ENCODE peak calls at places on chromosomes 7 and 10, in four cellular contexts. F is SK-N-SH, D is PC-3, P is GM23338. G is an unnamed sample.

GRCh38 chr7:122515404-122515803 is 183.5 kb downstream of the RNF133 start:
- DNase-seq in F (no peak), P (no peak), D (no peak), G (no peak)

GRCh38 chr7:117675519-117676137 is 195.8 kb downstream of the CFTR start:
- DNase-seq in F (no peak), D (no peak), P (no peak), G (no peak)

GRCh38 chr7:18740579-18740988 is 245.0 kb downstream of the HDAC9 start:
- DNase-seq in F (no peak), P (no peak), D (no peak), G (no peak)

GRCh38 chr7:126716321-126716720 is 536.4 kb downstream of the GRM8 start:
- DNase-seq in F (no peak), D (no peak), P (no peak), G (no peak)

GRCh38 chr10:59434463-59435326 is 72.3 kb upstream of the FAM13C start:
- DNase-seq in P (no peak), F (no peak), D (peak), G (peak)

GRCh38 chr7:151658778-151659177 is 139.1 kb upstream of the RHEB start:
- DNase-seq in P (no peak), F (no peak), D (peak), G (no peak)

GRCh38 chr10:128111686-128112085 is 14.5 kb downstream of the MKI67 start:
- DNase-seq in P (no peak), F (no peak), D (no peak), G (no peak)

GRCh38 chr7:29809533-29810155 is 3.3 kb downstream of the WIPF3 start:
- DNase-seq in P (no peak), F (no peak), D (no peak), G (no peak)

GRCh38 chr10:16773334-16773733 is 43.9 kb downstream of the RSU1 start:
- DNase-seq in F (no peak), D (no peak), P (no peak), G (no peak)

GRCh38 chr10:16777473-16778370 is 39.5 kb downstream of the RSU1 start:
- DNase-seq in F (peak), D (peak), P (peak), G (peak)

GRCh38 chr10:16779375-16779774 is 37.8 kb downstream of the RSU1 start:
- DNase-seq in F (no peak), P (no peak), D (no peak), G (no peak)

GRCh38 chr10:16780338-16780880 is 36.8 kb downstream of the RSU1 start:
- DNase-seq in P (no peak), F (no peak), D (no peak), G (no peak)

GRCh38 chr10:16776896-16777295 is 40.3 kb downstream of the RSU1 start:
- DNase-seq in D (no peak), P (no peak), F (no peak), G (no peak)
- H3K27ac ChIP-seq in D (no peak), P (no peak), F (no peak), G (peak)

GRCh38 chr10:3195706-3196105 is 23.1 kb upstream of the PITRM1 start:
- DNase-seq in F (no peak), D (no peak), P (no peak), G (no peak)

GRCh38 chr10:3196971-3197353 is 24.4 kb upstream of the PITRM1 start:
- DNase-seq in P (no peak), D (no peak), F (no peak), G (no peak)

GRCh38 chr10:3196482-3196881 is 23.9 kb upstream of the PITRM1 start:
- DNase-seq in P (no peak), F (no peak), D (no peak), G (no peak)

GRCh38 chr10:3198900-3199299 is 26.3 kb upstream of the PITRM1 start:
- DNase-seq in P (no peak), F (no peak), D (no peak), G (no peak)

GRCh38 chr10:3197354-3198003 is 24.9 kb upstream of the PITRM1 start:
- DNase-seq in D (peak), F (peak), P (peak), G (peak)
- H3K4me3 ChIP-seq in D (peak), F (peak), P (no peak), G (peak)

GRCh38 chr10:110222896-110223675 is 15.7 kb downstream of the MXI1 start:
- DNase-seq in D (no peak), F (no peak), P (no peak), G (no peak)
- H3K27ac ChIP-seq in D (no peak), F (no peak), P (no peak), G (no peak)

DNA sequence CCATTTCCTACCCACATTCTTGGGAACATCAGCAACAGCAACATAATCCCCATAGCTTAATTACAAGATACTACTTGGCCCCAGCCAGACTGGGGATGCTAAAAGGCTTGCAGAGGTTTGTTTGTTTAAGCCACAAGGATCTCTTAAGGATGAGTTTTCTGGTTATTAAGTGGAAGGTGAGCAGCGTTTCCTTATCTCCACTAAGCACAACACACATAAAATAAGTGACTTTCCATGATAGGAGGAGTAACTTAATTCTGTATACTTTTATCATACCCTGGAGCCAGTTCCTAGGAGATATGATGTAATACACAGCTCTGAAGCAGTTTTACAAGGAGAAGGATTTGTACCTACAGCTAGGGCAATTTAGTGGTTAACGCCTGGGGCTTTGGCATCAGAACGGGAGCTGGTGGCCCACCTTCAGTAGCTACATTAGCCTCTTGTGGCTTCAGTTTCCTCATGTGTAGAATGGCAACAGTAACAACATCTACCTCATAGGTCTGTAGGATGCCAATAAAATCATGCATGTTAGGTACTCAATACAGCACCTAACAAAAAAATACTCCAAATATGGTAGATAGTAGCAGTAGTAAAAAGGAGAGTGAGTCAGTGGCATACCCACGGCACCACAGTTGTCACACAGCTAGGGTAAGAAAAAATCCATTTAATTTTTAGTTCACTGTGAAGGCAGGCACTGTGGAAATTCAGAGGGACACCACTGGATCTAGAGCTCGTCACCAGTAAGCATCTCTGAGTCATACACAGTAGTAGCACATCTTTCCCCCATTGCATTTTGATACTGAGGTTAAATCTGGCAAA is 55.2 kb downstream of the DOCK4 start:
- DNase-seq in P (no peak), F (no peak), D (no peak), G (no peak)
- H3K4me3 ChIP-seq in P (no peak), F (no peak), D (no peak), G (no peak)

GRCh38 chr10:84328303-84329093 is at the start of gene CCSER2:
- DNase-seq in D (peak), F (peak), P (peak), G (peak)

GRCh38 chr10:84329094-84329611 is 764 bp downstream of the CCSER2 start:
- DNase-seq in D (peak), F (peak), P (peak), G (peak)

GRCh38 chr10:84329986-84330651 is 1.7 kb downstream of the CCSER2 start:
- DNase-seq in D (no peak), F (no peak), P (no peak), G (no peak)

GRCh38 chr10:84333864-84334451 is 5.6 kb downstream of the CCSER2 start:
- DNase-seq in F (no peak), D (no peak), P (peak), G (peak)

DNA sequence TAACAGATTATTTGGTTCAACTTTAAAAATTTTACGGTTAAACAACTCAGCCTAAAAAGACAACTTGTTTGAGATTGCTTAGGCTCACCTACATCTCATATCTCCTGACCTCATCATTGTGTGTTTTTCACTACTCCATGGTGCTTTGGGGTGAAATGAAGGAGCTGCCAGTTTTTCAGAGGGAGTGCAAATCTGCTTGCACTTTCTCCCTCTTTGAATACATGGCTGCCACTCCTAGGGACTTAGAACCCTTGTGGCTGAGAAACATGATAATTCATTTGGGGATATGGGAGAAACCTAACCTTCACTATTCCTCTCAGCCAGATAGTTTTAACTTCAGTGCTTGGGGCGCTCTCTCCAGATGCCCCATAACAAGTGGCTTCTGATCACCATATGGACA is 2.7 kb downstream of the CCSER2 start:
- DNase-seq in F (no peak), D (no peak), P (no peak), G (no peak)
- H3K27ac ChIP-seq in F (no peak), D (no peak), P (no peak), G (no peak)

GRCh38 chr7:100378114-100378760 is 5.0 kb downstream of the PILRA start:
- DNase-seq in F (no peak), P (no peak), D (no peak), G (no peak)

GRCh38 chr7:100374601-100375000 is 1.3 kb downstream of the PILRA start:
- DNase-seq in F (no peak), D (no peak), P (no peak), G (no peak)

GRCh38 chr7:100384623-100385372 is 11.5 kb downstream of the PILRA start:
- DNase-seq in F (no peak), P (no peak), D (no peak), G (no peak)

GRCh38 chr7:100380180-100380579 is 6.9 kb downstream of the PILRA start:
- DNase-seq in F (no peak), P (no peak), D (no peak), G (no peak)
- H3K4me3 ChIP-seq in F (no peak), P (no peak), D (no peak), G (no peak)

GRCh38 chr10:85792533-85792858 is 574.1 kb downstream of the GRID1 start:
- DNase-seq in F (no peak), D (no peak), P (no peak), G (no peak)
- H3K27ac ChIP-seq in F (no peak), D (no peak), P (no peak), G (no peak)

GRCh38 chr7:138555684-138556083 is 95.6 kb downstream of the TRIM24 start:
- DNase-seq in P (no peak), F (no peak), D (no peak), G (no peak)

GRCh38 chr7:138553805-138554204 is 93.7 kb downstream of the TRIM24 start:
- DNase-seq in P (no peak), D (no peak), F (no peak), G (no peak)

GRCh38 chr7:138551102-138551501 is 91.0 kb downstream of the TRIM24 start:
- DNase-seq in D (no peak), P (no peak), F (no peak), G (no peak)

GRCh38 chr7:138556771-138557484 is 96.9 kb downstream of the TRIM24 start:
- DNase-seq in P (peak), F (no peak), D (no peak), G (no peak)

GRCh38 chr7:138554674-138555073 is 94.6 kb downstream of the TRIM24 start:
- DNase-seq in D (no peak), F (no peak), P (no peak), G (no peak)
- H3K4me3 ChIP-seq in D (no peak), F (no peak), P (no peak), G (no peak)

GRCh38 chr7:10874666-10875065 is 99.0 kb upstream of the PHF14 start:
- DNase-seq in D (peak), F (no peak), P (no peak), G (no peak)

DNA sequence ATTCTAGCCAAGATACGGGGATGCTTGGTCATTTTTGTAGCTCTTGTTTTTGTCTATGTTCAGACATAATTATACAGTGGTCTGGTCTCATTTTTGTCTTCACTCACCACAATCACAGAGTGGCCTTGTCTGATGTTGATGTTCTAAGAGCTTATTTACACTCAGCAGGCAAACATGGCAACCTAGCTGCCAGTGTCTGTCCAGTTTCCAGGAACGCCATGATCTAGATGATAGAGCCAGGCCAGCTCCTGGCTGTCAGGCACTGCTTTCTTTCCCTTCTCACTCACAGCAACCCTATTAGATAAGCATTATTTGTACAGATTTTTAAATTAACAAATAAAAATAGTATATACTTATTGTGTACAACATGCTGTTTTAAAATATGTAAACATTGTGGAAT is 98.6 kb upstream of the PHF14 start:
- DNase-seq in D (no peak), P (no peak), F (no peak), G (no peak)
- H3K27ac ChIP-seq in D (no peak), P (no peak), F (no peak), G (no peak)